ENCODE peak calls at places on chromosomes 1 and 21, in seven cellular contexts. E, M, T, G, N, S and B are unnamed samples.

GRCh38 chr1:61370177-61370907 is 288.0 kb downstream of the NFIA start:
- DNase-seq in E (no peak), M (no peak), T (no peak), G (no peak), N (no peak), S (no peak), B (no peak)

GRCh38 chr1:34268311-34269042 is 91.8 kb downstream of the C1orf94 start:
- DNase-seq in E (no peak), M (peak; percentile 50), T (no peak), G (no peak), N (peak; percentile 88), S (no peak), B (no peak)

GRCh38 chr1:76073471-76073870 is 1.1 kb upstream of the ST6GALNAC3 start:
- DNase-seq in E (no peak), M (no peak), T (peak; percentile 44), G (no peak), N (peak; percentile 75), S (no peak), B (no peak)

GRCh38 chr21:28393279-28393678 is 599.4 kb downstream of the LTN1 start:
- DNase-seq in E (no peak), M (no peak), T (peak; percentile 9), G (no peak), N (no peak), S (no peak), B (no peak)

GRCh38 chr21:34865922-34866271 is 183.2 kb downstream of the RUNX1 start:
- DNase-seq in E (no peak), M (no peak), T (peak; percentile 93), G (no peak), N (no peak), S (no peak), B (no peak)

GRCh38 chr1:178126790-178127189 is 32.9 kb downstream of the RASAL2 start:
- DNase-seq in E (no peak), M (no peak), T (no peak), G (no peak), N (peak; percentile 85), S (no peak), B (no peak)

GRCh38 chr1:231192620-231193163 is 30.8 kb downstream of the TRIM67 start:
- DNase-seq in E (peak; percentile 54), M (peak; percentile 59), T (no peak), G (no peak), N (no peak), S (no peak), B (no peak)

GRCh38 chr1:115725600-115725999 is 42.9 kb downstream of the CASQ2 start:
- DNase-seq in E (peak; percentile 24), M (no peak), T (no peak), G (no peak), N (no peak), S (no peak), B (no peak)

GRCh38 chr1:116982319-116983004 is 19.1 kb upstream of the CD101 start:
- DNase-seq in E (no peak), M (no peak), T (peak; percentile 55), G (no peak), N (no peak), S (no peak), B (no peak)

GRCh38 chr1:97379387-97380075 is 541.3 kb downstream of the DPYD start:
- DNase-seq in E (no peak), M (no peak), T (no peak), G (no peak), N (peak; percentile 89), S (peak; percentile 32), B (no peak)

GRCh38 chr1:17798011-17798410 is 42.9 kb downstream of the ACTL8 start:
- DNase-seq in E (no peak), M (no peak), T (no peak), G (no peak), N (no peak), S (no peak), B (no peak)

GRCh38 chr1:147758379-147759100 is 1.9 kb downstream of the GJA5 start:
- DNase-seq in E (no peak), M (no peak), T (no peak), G (no peak), N (no peak), S (no peak), B (no peak)

GRCh38 chr21:29148535-29148934 is 18.1 kb downstream of the MAP3K7CL start:
- DNase-seq in E (no peak), M (no peak), T (no peak), G (no peak), N (peak; percentile 88), S (no peak), B (no peak)

GRCh38 chr1:198605426-198605825 is 33.4 kb upstream of the PTPRC start:
- DNase-seq in E (no peak), M (no peak), T (peak; percentile 8), G (peak; percentile 5), N (no peak), S (no peak), B (no peak)

GRCh38 chr1:58065520-58065919 is 481.0 kb downstream of the OMA1 start:
- DNase-seq in E (no peak), M (no peak), T (peak; percentile 51), G (no peak), N (no peak), S (no peak), B (no peak)
- TF ChIP-seq CTCF in E (no peak), M (no peak), T (peak; percentile 79), G (no peak), N (no peak), S (no peak), B (peak; percentile 32)

DNA sequence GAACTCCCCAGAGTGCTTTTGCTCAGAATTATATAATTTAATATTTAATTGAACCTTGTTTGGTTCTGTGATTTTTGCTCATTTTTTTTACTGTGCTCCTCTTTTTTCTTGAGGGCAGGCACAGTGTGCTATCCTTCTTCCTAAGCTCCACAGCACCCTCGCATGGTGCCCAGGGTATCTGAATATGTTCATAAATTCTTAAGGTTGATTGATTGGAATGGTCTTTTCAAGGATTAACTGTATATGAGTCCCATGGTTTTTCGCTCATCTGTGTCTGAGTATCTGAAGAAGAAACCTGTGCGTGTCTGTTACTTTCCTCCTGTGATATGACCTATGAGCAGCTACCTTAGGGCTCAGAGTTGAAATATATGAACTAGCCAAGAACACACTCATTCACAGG is 393.7 kb downstream of the HLX start:
- DNase-seq in E (no peak), M (no peak), T (peak; percentile 2), G (no peak), N (no peak), S (no peak), B (no peak)
- TF ChIP-seq CTCF in E (no peak), M (no peak), T (peak; percentile 42), G (no peak), N (peak; percentile 9), S (no peak), B (peak; percentile 74)

DNA sequence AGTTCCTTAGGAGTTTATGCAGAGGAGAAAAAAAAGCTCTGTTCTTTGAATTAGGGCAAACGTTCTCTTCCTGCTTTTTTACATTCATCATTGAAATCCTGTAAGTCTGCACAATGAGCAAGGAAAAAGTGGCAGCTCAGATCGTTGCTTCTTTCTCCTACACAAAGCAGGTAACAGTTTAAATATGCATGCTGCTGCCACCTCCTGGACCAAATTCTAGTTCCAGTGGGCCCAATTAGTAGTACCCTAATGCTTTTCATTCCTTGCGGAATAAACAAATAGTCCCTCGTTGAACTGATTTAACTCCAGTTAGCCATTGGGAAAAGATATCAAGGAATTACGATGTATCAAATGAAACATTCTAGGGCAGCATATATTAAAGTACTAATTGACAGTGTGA is 20.1 kb downstream of the YTHDF2 start:
- DNase-seq in E (no peak), M (no peak), T (peak; percentile 70), G (no peak), N (no peak), S (no peak), B (no peak)
- TF ChIP-seq CTCF in E (no peak), M (no peak), T (peak; percentile 58), G (no peak), N (peak; percentile 24), S (peak; percentile 59), B (peak; percentile 30)

DNA sequence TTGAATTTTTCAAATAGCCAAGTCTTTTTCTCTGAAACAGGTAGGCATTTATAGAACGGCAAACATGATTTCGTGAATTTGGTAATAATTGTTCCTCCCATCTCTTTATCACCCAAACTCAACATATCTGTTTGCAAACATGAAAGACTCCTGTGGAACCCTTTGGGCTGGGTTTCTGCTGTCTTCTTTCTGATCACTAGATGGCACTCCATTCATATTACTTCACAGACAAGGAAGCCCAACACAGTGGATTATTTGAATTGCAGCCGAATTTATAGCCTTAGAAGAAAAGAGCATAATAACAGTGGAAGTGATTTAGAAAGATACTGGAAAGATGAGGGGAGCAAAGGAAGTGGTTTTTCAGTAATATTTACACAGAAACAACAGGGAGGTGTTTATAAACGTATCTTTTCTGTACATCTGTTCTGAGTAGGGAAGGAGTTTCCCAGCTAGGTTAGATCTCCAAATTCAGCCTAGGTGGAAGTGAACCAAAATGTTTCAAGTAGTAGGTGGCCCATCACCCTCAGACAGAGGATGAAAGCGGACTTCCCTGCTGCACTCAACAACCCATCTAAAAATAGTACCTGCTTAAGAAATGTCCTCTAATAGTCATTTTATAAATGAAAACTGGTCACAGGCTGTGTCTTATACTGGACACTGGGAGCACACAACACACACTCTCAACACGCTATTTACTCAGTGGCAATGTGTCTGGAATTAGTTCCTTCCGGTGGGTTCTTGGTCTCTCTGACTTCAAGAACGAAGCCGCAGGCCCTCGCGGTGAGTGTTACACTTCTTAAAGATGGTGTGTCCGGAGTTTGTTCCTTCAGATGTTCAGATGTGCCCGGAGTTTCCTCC is 67.6 kb downstream of the MAP3K21 start:
- DNase-seq in E (no peak), M (no peak), T (peak; percentile 82), G (peak; percentile 33), N (peak; percentile 58), S (no peak), B (peak; percentile 28)
- TF ChIP-seq CTCF in E (peak; percentile 61), M (peak; percentile 82), T (peak; percentile 83), G (peak; percentile 89), N (peak; percentile 92), S (peak; percentile 90), B (peak; percentile 92)

DNA sequence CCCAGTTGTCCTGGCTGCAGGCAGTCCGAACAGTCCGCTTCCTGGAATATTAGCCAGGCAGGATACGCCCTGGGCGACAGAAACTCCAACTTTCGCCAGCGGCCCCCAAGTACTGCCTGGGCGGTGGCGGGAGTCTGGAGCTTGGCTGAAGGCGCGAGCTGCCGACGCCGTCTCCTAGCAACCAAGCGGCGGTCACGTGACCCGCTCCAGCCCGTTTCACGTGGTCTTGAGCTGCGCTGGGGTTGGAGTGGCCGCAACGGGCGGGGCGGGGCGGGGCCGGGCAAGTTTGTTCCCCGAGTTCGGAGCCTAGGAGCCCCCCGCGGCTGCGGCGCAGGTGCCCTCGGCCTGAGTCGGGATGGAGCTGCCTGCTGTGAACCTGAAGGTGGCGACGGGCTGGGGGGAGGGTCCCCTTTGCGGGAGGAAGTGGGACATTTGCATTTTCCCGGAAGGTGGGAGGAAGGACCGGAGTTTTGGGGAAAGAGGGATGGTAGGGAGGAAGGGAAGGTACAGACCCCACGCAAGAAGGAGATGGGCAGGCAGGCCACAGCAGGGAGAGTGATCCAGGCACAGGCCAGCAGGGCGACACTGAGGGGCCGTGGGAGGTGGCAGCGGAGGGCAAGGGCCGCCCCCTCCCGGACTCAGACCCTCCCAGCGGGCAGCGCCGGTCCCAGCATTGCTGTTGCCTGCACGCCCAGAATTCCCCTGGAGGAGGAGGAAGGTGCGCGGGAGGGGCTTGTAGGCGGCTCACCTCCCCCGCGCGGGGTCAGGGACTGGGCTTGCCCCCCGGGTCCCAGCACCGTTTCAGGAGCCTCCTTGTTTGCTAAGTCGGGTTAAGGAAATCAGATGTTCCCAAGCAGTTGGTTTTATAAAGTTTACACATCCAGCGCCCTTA is at the start of gene AGTRAP:
- DNase-seq in E (peak; percentile 96), M (peak; percentile 97), T (peak; percentile 97), G (peak; percentile 90), N (peak; percentile 91), S (peak; percentile 98), B (peak; percentile 77)
- TF ChIP-seq CTCF in E (no peak), M (peak; percentile 6), T (peak; percentile 17), G (peak; percentile 27), N (no peak), S (peak; percentile 42), B (no peak)